ENCODE peak calls at places on chromosomes 7 and 10, in five cellular contexts. S is IMR-90, N is GM12878, V is K562, X is HepG2. R is an unnamed sample. For H3K4me1, the result is how much of the 10 kb centered on the place peaks cover.

GRCh38 chr10:23081891-23082290 is 13.5 kb upstream of the MSRB2 start:
- DNase-seq in N (no peak), S (peak), V (peak), X (peak), R (no peak)

GRCh38 chr10:3805791-3806381 is 20.9 kb upstream of the KLF6 start:
- DNase-seq in S (peak), X (no peak), N (no peak), V (peak), R (no peak)

GRCh38 chr10:131771634-131772358 is 129.0 kb upstream of the PPP2R2D start:
- DNase-seq in X (no peak), S (no peak), N (no peak), V (no peak), R (no peak)

GRCh38 chr10:45460235-45460878 is 86.3 kb downstream of the ALOX5 start:
- DNase-seq in X (no peak), V (no peak), N (no peak), S (no peak), R (no peak)

GRCh38 chr7:103148131-103148993 is 537 bp downstream of the NAPEPLD start:
- DNase-seq in X (no peak), V (no peak), S (no peak), N (peak), R (peak)

GRCh38 chr10:124683816-124684215 is 60.4 kb downstream of the FAM53B start:
- DNase-seq in X (no peak), V (no peak), S (no peak), N (no peak), R (no peak)

GRCh38 chr10:72088879-72089585 is 681 bp upstream of the SPOCK2 start:
- DNase-seq in N (no peak), X (peak), V (no peak), S (no peak), R (no peak)

GRCh38 chr7:107690084-107690483 is 29.5 kb downstream of the SLC26A4 start:
- DNase-seq in X (no peak), V (no peak), N (no peak), S (no peak), R (no peak)

GRCh38 chr7:27640914-27641570 is 21.6 kb downstream of the HIBADH start:
- DNase-seq in S (peak), N (no peak), V (no peak), X (peak), R (no peak)

GRCh38 chr10:19683326-19683725 is 132.9 kb upstream of the PLXDC2 start:
- DNase-seq in N (no peak), X (no peak), V (no peak), S (peak), R (no peak)

GRCh38 chr7:34133983-34134782 is 228.8 kb downstream of the BMPER start:
- DNase-seq in N (no peak), V (peak), S (peak), X (peak), R (peak)

GRCh38 chr10:26214538-26215461 is 1.8 kb upstream of the GAD2 start:
- DNase-seq in S (no peak), N (no peak), X (no peak), V (no peak), R (peak)

GRCh38 chr10:84097787-84098353 is 41.4 kb upstream of the GHITM start:
- DNase-seq in X (no peak), S (peak), N (no peak), V (peak), R (peak)

GRCh38 chr7:22885824-22886255 is 63.2 kb upstream of the TOMM7 start:
- DNase-seq in V (peak), S (peak), N (peak), X (no peak), R (no peak)

GRCh38 chr10:130495116-130495862 is 359.1 kb downstream of the GLRX3 start:
- DNase-seq in X (no peak), V (no peak), N (no peak), S (no peak), R (no peak)

GRCh38 chr7:52685351-52685750 is 350.1 kb upstream of the POM121L12 start:
- DNase-seq in V (no peak), N (no peak), X (no peak), S (no peak), R (no peak)
- TF ChIP-seq MXI1 in V (no peak), N (no peak), X (no peak), S (no peak), R (no peak)

GRCh38 chr10:79234391-79235318 is 112.6 kb upstream of the PPIF start:
- DNase-seq in S (peak), N (no peak), X (no peak), V (no peak), R (no peak)
- H3K4me2 ChIP-seq in S (peak), N (no peak), X (no peak), V (no peak), R (peak)

GRCh38 chr7:42105541-42106349 is 131.3 kb downstream of the GLI3 start:
- DNase-seq in X (no peak), N (no peak), V (no peak), S (no peak), R (no peak)
- H3K4me1 ChIP-seq in X (under half), N (under half), V (under half), S (under half), R (under half)

DNA sequence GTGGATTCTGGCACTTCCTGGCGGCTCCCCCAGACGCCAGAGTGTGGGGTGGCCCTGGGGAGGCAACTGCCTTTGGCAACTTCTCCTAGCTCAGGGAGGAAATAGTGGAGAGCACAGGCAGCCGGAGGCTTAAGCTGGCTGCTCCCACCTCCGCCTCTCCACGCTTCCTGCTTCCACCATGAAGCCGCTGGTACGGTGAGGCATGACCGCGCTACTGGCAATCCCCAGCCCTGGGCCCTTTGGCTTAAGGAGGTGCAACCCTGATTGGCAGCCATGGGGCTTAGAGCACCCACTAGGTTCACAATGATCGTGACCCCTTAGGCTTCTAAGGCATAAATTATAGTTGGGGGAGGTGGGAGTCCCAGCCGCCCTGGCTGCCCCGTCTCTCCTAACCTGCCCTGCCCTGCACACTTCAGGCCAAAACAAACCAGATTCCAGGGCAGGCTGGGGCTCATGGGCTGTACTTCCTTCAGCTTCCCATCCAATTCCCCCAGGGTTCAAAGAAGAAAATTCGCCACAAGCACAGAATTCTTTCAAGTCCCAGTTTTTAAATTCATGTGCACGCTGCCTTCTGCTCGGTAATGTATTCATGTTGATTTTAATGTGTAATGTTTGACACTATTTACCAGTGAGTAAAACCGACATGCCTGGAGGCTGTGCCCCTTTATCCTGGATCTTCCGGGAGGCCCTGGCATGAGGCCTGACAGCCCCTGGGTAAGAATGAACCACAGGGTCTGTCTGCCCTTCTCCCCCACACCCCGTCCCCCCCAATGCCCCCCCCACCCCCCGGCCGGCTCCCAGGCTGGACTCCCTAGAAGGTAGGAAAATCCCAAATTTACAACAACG is 90.7 kb upstream of the LRRC4 start:
- DNase-seq in V (no peak), N (no peak), S (no peak), X (no peak), R (no peak)
- TF ChIP-seq MXI1 in V (no peak), N (no peak), S (no peak), X (no peak), R (no peak)

GRCh38 chr10:10794776-10795175 is 222.9 kb upstream of the CELF2 start:
- DNase-seq in N (no peak), S (peak), V (no peak), X (no peak), R (no peak)
- H3K4me2 ChIP-seq in N (no peak), S (no peak), V (no peak), X (no peak), R (no peak)

GRCh38 chr10:21290499-21291160 is 234.9 kb downstream of the SKIDA1 start:
- DNase-seq in S (no peak), X (no peak), V (no peak), N (no peak), R (no peak)
- H3K4me1 ChIP-seq in S (under half), X (under half), V (under half), N (under half), R (under half)

GRCh38 chr7:135712182-135712782 is 15.7 kb downstream of the SLC13A4 start:
- DNase-seq in X (no peak), S (no peak), N (no peak), V (no peak), R (peak)
- TF ChIP-seq MXI1 in X (no peak), S (no peak), N (no peak), V (no peak), R (peak)

GRCh38 chr7:140674899-140675701 is 2.4 kb downstream of the ADCK2 start:
- DNase-seq in X (peak), N (no peak), V (peak), S (peak), R (peak)
- H3K4me2 ChIP-seq in X (no peak), N (peak), V (no peak), S (no peak), R (peak)

GRCh38 chr7:25852995-25853713 is 298.8 kb upstream of the NFE2L3 start:
- DNase-seq in N (no peak), X (no peak), S (no peak), V (no peak), R (no peak)
- H3K4me1 ChIP-seq in N (under half), X (under half), S (under half), V (under half), R (under half)

R was measured in SK-N-SH.